ENCODE peak calls at places on chromosomes 6 and 20, in five cellular contexts. O is lower lobe of right lung, V is PC-3, Q is AG10803, W is fibroblast of villous mesenchyme. L is an unnamed sample.

GRCh38 chr6:108587258-108588059 is 26.7 kb downstream of the FOXO3 start:
- DNase-seq in O (no peak), V (peak; percentile 56), Q (peak; percentile 75), W (peak; percentile 91), L (peak; percentile 68)

GRCh38 chr6:150032598-150032997 is 7.3 kb upstream of the RAET1L start:
- DNase-seq in O (no peak), V (no peak), Q (no peak), W (no peak), L (no peak)

GRCh38 chr20:47296950-47297349 is 59.5 kb downstream of the ZMYND8 start:
- DNase-seq in O (no peak), V (peak; percentile 34), Q (no peak), W (peak; percentile 25), L (no peak)

GRCh38 chr20:25058051-25058796 is at the start of gene ACSS1:
- DNase-seq in O (peak; percentile 83), V (peak; percentile 31), Q (peak; percentile 35), W (peak; percentile 47), L (no peak)

GRCh38 chr6:150978631-150979030 is 113.1 kb downstream of the MTHFD1L start:
- DNase-seq in O (no peak), V (no peak), Q (no peak), W (no peak), L (no peak)

GRCh38 chr6:46788791-46789190 is 4.4 kb upstream of the MEP1A start:
- DNase-seq in O (no peak), V (no peak), Q (no peak), W (no peak), L (no peak)

GRCh38 chr6:152110878-152111820 is 303.7 kb downstream of the ESR1 start:
- DNase-seq in O (no peak), V (no peak), Q (peak; percentile 86), W (peak; percentile 97), L (peak; percentile 44)

GRCh38 chr6:85404497-85405174 is 45.2 kb upstream of the NT5E start:
- DNase-seq in O (no peak), V (peak; percentile 94), Q (peak; percentile 93), W (peak; percentile 82), L (peak; percentile 89)

GRCh38 chr6:108561742-108562502 is 1.2 kb downstream of the FOXO3 start:
- DNase-seq in O (peak; percentile 61), V (peak; percentile 11), Q (no peak), W (no peak), L (no peak)

GRCh38 chr6:44452725-44453124 is 65.2 kb downstream of the CDC5L start:
- DNase-seq in O (no peak), V (peak; percentile 88), Q (peak; percentile 76), W (peak; percentile 45), L (no peak)

GRCh38 chr20:63416631-63417030 is 55.5 kb upstream of the CHRNA4 start:
- DNase-seq in O (no peak), V (no peak), Q (no peak), W (no peak), L (no peak)

GRCh38 chr6:25830461-25830860 is 1.4 kb downstream of the SLC17A1 start:
- DNase-seq in O (no peak), V (no peak), Q (no peak), W (no peak), L (no peak)

GRCh38 chr6:103675807-103676406 is 1183.8 kb downstream of the HACE1 start:
- DNase-seq in O (no peak), V (no peak), Q (no peak), W (peak; percentile 0), L (no peak)

GRCh38 chr20:46708172-46708860 is 1.1 kb upstream of the SLC2A10 start:
- DNase-seq in O (no peak), V (no peak), Q (no peak), W (no peak), L (no peak)

GRCh38 chr20:14672066-14672465 is 334.7 kb upstream of the FLRT3 start:
- DNase-seq in O (no peak), V (no peak), Q (no peak), W (peak; percentile 8), L (no peak)

GRCh38 chr6:39792501-39793450 is 600 bp downstream of the DAAM2 start:
- DNase-seq in O (no peak), V (no peak), Q (peak; percentile 30), W (peak; percentile 9), L (no peak)

GRCh38 chr20:41412324-41412723 is 45.7 kb upstream of the EMILIN3 start:
- DNase-seq in O (no peak), V (no peak), Q (no peak), W (no peak), L (no peak)

GRCh38 chr6:125511809-125512341 is 210.1 kb upstream of the HDDC2 start:
- DNase-seq in O (no peak), V (peak; percentile 19), Q (peak; percentile 6), W (peak; percentile 41), L (no peak)

GRCh38 chr6:130585587-130585986 is 219.8 kb downstream of the TMEM200A start:
- DNase-seq in O (no peak), V (no peak), Q (no peak), W (no peak), L (no peak)

GRCh38 chr6:130724089-130724488 is 103.1 kb upstream of the SMLR1 start:
- DNase-seq in O (no peak), V (no peak), Q (no peak), W (no peak), L (no peak)

GRCh38 chr20:56630506-56631317 is 1.6 kb downstream of the TFAP2C start:
- DNase-seq in O (no peak), V (peak; percentile 78), Q (peak; percentile 42), W (peak; percentile 33), L (no peak)

GRCh38 chr20:56629464-56630085 is 469 bp downstream of the TFAP2C start:
- DNase-seq in O (no peak), V (peak; percentile 14), Q (no peak), W (peak; percentile 21), L (no peak)

GRCh38 chr20:56630086-56630493 is 984 bp downstream of the TFAP2C start:
- DNase-seq in O (peak; percentile 88), V (peak; percentile 97), Q (peak; percentile 86), W (peak; percentile 72), L (no peak)

GRCh38 chr20:56631990-56632327 is 2.9 kb downstream of the TFAP2C start:
- DNase-seq in O (no peak), V (no peak), Q (peak; percentile 44), W (peak; percentile 18), L (no peak)

DNA sequence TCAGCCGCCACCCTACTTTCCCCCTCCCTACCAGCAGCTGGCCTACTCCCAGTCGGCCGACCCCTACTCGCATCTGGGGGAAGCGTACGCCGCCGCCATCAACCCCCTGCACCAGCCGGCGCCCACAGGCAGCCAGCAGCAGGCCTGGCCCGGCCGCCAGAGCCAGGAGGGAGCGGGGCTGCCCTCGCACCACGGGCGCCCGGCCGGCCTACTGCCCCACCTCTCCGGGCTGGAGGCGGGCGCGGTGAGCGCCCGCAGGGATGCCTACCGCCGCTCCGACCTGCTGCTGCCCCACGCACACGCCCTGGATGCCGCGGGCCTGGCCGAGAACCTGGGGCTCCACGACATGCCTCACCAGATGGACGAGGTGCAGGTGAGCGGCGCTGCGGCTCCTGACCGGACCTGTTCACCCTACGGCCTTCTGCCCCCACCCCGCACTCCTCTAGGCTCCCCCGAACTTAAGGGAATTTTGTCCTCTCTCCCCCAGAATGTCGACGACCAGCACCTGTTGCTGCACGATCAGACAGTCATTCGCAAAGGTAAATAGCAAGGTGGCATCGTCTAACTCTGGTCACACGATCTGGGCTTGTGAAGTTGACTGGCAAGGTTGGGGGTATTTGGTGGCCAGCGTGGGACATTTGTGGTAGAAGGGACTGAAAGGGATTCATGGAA is 2.3 kb downstream of the TFAP2C start:
- DNase-seq in O (no peak), V (peak; percentile 44), Q (no peak), W (no peak), L (no peak)
- H3K4me3 ChIP-seq in O (no peak overlapping the region), V (peak overlapping the region; percentile 84), Q (peak overlapping the region; percentile 98), W (peak overlapping the region; percentile 72), L (peak overlapping the region; percentile 47)

DNA sequence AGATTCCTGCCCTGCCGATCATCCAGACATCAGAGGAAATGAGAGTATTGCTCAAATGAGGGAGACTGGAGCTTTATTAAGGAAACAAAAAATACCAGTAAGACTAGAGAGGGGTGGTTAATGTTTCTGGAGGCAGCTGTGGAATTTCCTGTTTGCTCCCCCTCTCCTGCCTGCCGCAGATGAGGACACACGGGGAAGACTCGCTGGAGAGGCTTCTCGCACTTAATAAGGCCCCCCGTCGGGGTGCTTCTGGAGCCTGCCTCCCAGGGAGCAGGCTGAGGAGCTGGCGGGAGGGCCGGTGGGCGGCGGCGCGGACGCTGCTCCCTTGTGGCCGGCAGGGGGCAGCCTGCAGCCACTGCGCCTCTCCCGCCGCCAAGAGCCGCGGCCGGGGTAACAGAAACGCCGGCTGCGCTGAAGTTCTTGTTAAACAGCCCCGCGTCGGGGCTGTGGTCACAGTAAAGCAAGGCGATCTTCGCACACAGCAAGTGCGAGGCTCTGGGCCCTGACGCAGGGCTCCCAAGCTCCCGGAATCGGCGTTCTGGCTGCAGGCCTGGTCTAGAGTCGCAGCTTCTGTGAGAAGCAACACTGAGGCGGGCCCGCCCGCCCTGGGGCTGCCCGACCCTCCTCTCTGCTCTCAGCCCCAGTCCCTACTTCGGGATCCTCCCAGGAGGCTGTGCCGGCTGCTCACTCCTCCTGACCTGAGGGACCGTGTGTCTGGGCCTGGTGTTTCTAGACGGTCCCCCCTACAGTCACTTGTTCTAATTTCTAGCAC is 17.4 kb downstream of the LEMD2 start:
- DNase-seq in O (peak; percentile 80), V (peak; percentile 50), Q (peak; percentile 100), W (peak; percentile 97), L (peak; percentile 96)
- H3K4me3 ChIP-seq in O (peak overlapping the region; percentile 21), V (no peak overlapping the region), Q (peak overlapping the region; percentile 24), W (peak overlapping the region; percentile 12), L (no peak overlapping the region)

DNA sequence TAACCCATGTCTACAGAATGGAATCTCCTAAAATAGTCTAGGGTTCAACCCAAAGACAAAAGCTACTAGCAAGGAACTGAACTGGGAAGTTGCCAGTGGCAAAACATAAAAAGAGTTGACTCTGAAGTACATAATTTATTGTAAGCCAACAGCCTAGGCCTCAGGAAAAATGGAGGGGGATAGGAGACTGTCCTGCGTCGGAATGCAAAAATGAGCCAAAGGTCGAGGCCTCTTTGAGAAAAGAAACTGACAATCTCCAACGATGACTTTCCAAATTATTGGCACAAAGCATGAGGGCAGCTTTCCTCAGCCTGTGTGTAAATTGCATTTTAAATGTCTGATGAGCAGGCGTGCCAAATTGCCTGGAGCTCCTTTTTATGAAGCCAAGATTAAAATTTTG is 2.1 kb downstream of the COL12A1 start:
- DNase-seq in O (no peak), V (peak; percentile 18), Q (peak; percentile 66), W (peak; percentile 46), L (no peak)
- H3K4me3 ChIP-seq in O (peak overlapping the region; percentile 57), V (peak overlapping the region; percentile 98), Q (peak overlapping the region; percentile 100), W (peak overlapping the region; percentile 93), L (peak overlapping the region; percentile 90)

GRCh38 chr6:12956991-12957320 is 240.4 kb downstream of the PHACTR1 start:
- DNase-seq in O (no peak), V (no peak), Q (no peak), W (no peak), L (no peak)
- H3K4me3 ChIP-seq in O (peak overlapping the region; percentile 73), V (no peak overlapping the region), Q (peak overlapping the region; percentile 72), W (peak overlapping the region; percentile 70), L (peak overlapping the region; percentile 67)

GRCh38 chr6:22613695-22614094 is 44.3 kb downstream of the HDGFL1 start:
- DNase-seq in O (no peak), V (no peak), Q (peak; percentile 61), W (peak; percentile 79), L (peak; percentile 75)
- H3K4me3 ChIP-seq in O (no peak overlapping the region), V (no peak overlapping the region), Q (no peak overlapping the region), W (no peak overlapping the region), L (no peak overlapping the region)

DNA sequence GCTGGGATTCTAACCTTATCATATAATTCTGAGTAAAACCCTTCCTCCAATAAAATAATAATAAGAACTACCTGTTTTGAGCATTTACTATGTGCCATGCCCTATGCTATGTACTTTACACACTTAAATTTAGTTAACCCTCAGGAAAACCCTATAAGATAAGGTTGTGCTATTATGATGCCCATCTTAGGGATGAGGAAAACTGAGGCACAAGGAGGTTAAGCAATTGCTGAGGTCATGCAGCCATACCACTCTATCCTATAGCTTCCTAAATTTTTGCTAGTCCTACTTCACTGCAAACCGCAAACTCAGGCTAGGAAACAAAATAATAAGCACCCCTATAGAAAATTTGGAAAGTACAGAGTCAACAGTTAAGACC is 38.9 kb upstream of the GFOD1 start:
- DNase-seq in O (no peak), V (no peak), Q (no peak), W (no peak), L (no peak)
- H3K4me3 ChIP-seq in O (no peak overlapping the region), V (no peak overlapping the region), Q (no peak overlapping the region), W (no peak overlapping the region), L (no peak overlapping the region)

L was measured in skeletal muscle cell.